ENCODE peak calls at places on chromosomes 13 and 19, in five cellular contexts. Q is MG63, E is endodermal cell, R is aorta, A is brain microvascular endothelial cell. J is an unnamed sample.

GRCh38 chr13:36736119-36736726 is 62.4 kb downstream of the SERTM1 start:
- DNase-seq in Q (peak; percentile 17), E (peak; percentile 66), R (no peak), A (peak; percentile 45), J (peak; percentile 80)

GRCh38 chr13:33751151-33751550 is 66.8 kb upstream of the RFC3 start:
- DNase-seq in Q (no peak), E (no peak), R (no peak), A (peak; percentile 12), J (no peak)

GRCh38 chr13:113888701-113889330 is 24.9 kb upstream of the GAS6 start:
- DNase-seq in Q (no peak), E (no peak), R (no peak), A (no peak), J (no peak)

GRCh38 chr19:15702590-15702930 is 25.3 kb upstream of the OR10H2 start:
- DNase-seq in Q (peak; percentile 50), E (no peak), R (peak; percentile 80), A (no peak), J (no peak)

GRCh38 chr13:30119476-30119875 is 187.9 kb downstream of the KATNAL1 start:
- DNase-seq in Q (peak; percentile 56), E (no peak), R (no peak), A (no peak), J (peak; percentile 74)

GRCh38 chr19:28358604-28359003 is 854.3 kb downstream of the UQCRFS1 start:
- DNase-seq in Q (no peak), E (no peak), R (no peak), A (no peak), J (no peak)

GRCh38 chr13:83881917-83882625 is at the start of gene SLITRK1:
- DNase-seq in Q (peak; percentile 77), E (peak; percentile 97), R (peak; percentile 90), A (peak; percentile 41), J (peak; percentile 91)

GRCh38 chr13:30869491-30869890 is 36.6 kb upstream of the MEDAG start:
- DNase-seq in Q (peak; percentile 67), E (no peak), R (peak; percentile 87), A (no peak), J (no peak)

GRCh38 chr13:95124959-95125358 is 176.3 kb downstream of the ABCC4 start:
- DNase-seq in Q (no peak), E (no peak), R (no peak), A (no peak), J (no peak)

GRCh38 chr13:20719783-20720182 is 16.3 kb downstream of the IL17D start:
- DNase-seq in Q (no peak), E (no peak), R (no peak), A (no peak), J (no peak)

GRCh38 chr13:39493966-39494365 is 109.0 kb downstream of the LHFPL6 start:
- DNase-seq in Q (no peak), E (peak; percentile 62), R (no peak), A (no peak), J (no peak)

GRCh38 chr19:58476498-58477015 is 405 bp downstream of the ZNF446 start:
- DNase-seq in Q (peak; percentile 25), E (no peak), R (peak; percentile 82), A (no peak), J (peak; percentile 28)

GRCh38 chr13:36998624-36999041 is 507 bp downstream of the ALG5 start:
- DNase-seq in Q (no peak), E (peak; percentile 69), R (peak; percentile 79), A (no peak), J (peak; percentile 8)

GRCh38 chr19:56808717-56809392 is 31.7 kb downstream of the PEG3 start:
- DNase-seq in Q (no peak), E (no peak), R (no peak), A (no peak), J (no peak)

GRCh38 chr13:42649761-42650289 is 75.9 kb downstream of the TNFSF11 start:
- DNase-seq in Q (no peak), E (no peak), R (no peak), A (no peak), J (no peak)

GRCh38 chr13:44819245-44819644 is 170.0 kb downstream of the NUFIP1 start:
- DNase-seq in Q (no peak), E (peak; percentile 27), R (no peak), A (peak; percentile 70), J (no peak)

GRCh38 chr13:90801621-90802020 is 545.9 kb upstream of the MIR17HG start:
- DNase-seq in Q (no peak), E (no peak), R (no peak), A (no peak), J (no peak)

GRCh38 chr19:58569943-58570670 is 3.0 kb downstream of the MZF1 start:
- DNase-seq in Q (no peak), E (no peak), R (peak; percentile 51), A (no peak), J (no peak)

GRCh38 chr19:30385666-30386065 is 13.5 kb downstream of the ZNF536 start:
- DNase-seq in Q (no peak), E (peak; percentile 15), R (no peak), A (no peak), J (no peak)

GRCh38 chr19:16342002-16342715 is 17.5 kb downstream of the KLF2 start:
- DNase-seq in Q (peak; percentile 79), E (no peak), R (no peak), A (no peak), J (no peak)

GRCh38 chr13:40503966-40504591 is 162.4 kb downstream of the FOXO1 start:
- DNase-seq in Q (peak; percentile 81), E (no peak), R (no peak), A (peak; percentile 100), J (no peak)

GRCh38 chr13:105997436-105998232 is 537.8 kb downstream of the EFNB2 start:
- DNase-seq in Q (no peak), E (no peak), R (no peak), A (no peak), J (no peak)

GRCh38 chr19:872266-872951 is 12.9 kb downstream of the CFD start:
- DNase-seq in Q (no peak), E (peak; percentile 88), R (no peak), A (no peak), J (peak; percentile 53)

GRCh38 chr19:30781519-30781918 is 409.3 kb downstream of the ZNF536 start:
- DNase-seq in Q (no peak), E (peak; percentile 14), R (no peak), A (no peak), J (no peak)

GRCh38 chr13:51502206-51502651 is 49.4 kb upstream of the INTS6 start:
- DNase-seq in Q (no peak), E (no peak), R (no peak), A (no peak), J (no peak)

GRCh38 chr13:108508263-108508662 is 121.1 kb upstream of the MYO16 start:
- DNase-seq in Q (no peak), E (peak; percentile 65), R (no peak), A (peak; percentile 42), J (peak; percentile 12)

GRCh38 chr13:39688278-39688677 is 32.8 kb downstream of the COG6 start:
- DNase-seq in Q (no peak), E (no peak), R (no peak), A (no peak), J (no peak)

GRCh38 chr13:43991773-43992201 is 112.1 kb downstream of the LACC1 start:
- DNase-seq in Q (no peak), E (no peak), R (no peak), A (no peak), J (no peak)

GRCh38 chr13:31545616-31546015 is 193.7 kb upstream of the RXFP2 start:
- DNase-seq in Q (no peak), E (no peak), R (no peak), A (no peak), J (peak; percentile 62)

GRCh38 chr13:73681779-73682178 is 452.4 kb downstream of the KLF12 start:
- DNase-seq in Q (no peak), E (no peak), R (no peak), A (no peak), J (no peak)

GRCh38 chr19:1116726-1117581 is 13.2 kb downstream of the GPX4 start:
- DNase-seq in Q (no peak), E (peak; percentile 73), R (no peak), A (no peak), J (no peak)

GRCh38 chr19:58063712-58064111 is 4.6 kb downstream of the ZNF135 start:
- DNase-seq in Q (no peak), E (no peak), R (peak; percentile 23), A (no peak), J (no peak)

GRCh38 chr19:38685666-38686529 is 38.4 kb downstream of the ACTN4 start:
- DNase-seq in Q (peak; percentile 48), E (peak; percentile 82), R (no peak), A (peak; percentile 70), J (peak; percentile 52)

GRCh38 chr13:31134055-31134711 is 27.5 kb downstream of the HSPH1 start:
- DNase-seq in Q (no peak), E (no peak), R (no peak), A (no peak), J (no peak)

GRCh38 chr13:92461402-92461801 is 765.2 kb upstream of the GPC6 start:
- DNase-seq in Q (no peak), E (no peak), R (no peak), A (no peak), J (no peak)

GRCh38 chr19:45692187-45693111 is at the start of gene QPCTL:
- DNase-seq in Q (peak; percentile 100), E (peak; percentile 99), R (peak; percentile 98), A (peak; percentile 99), J (peak; percentile 100)

GRCh38 chr19:36821758-36822157 is 16.4 kb downstream of the ZNF790 start:
- DNase-seq in Q (no peak), E (no peak), R (no peak), A (no peak), J (no peak)
- H3K36me3 ChIP-seq in Q (no peaks in the 10 kb centered on the region), E (peaks cover 85% of the 10 kb centered on the region), R (peaks cover 21% of the 10 kb centered on the region), A (peaks cover 57% of the 10 kb centered on the region), J (peaks cover 52% of the 10 kb centered on the region)

GRCh38 chr19:4094291-4094690 is 27.6 kb upstream of the ZBTB7A start:
- DNase-seq in Q (no peak), E (no peak), R (no peak), A (no peak), J (no peak)
- H3K36me3 ChIP-seq in Q (no peaks in the 10 kb centered on the region), E (peaks cover 30% of the 10 kb centered on the region), R (no peaks in the 10 kb centered on the region), A (peaks cover 60% of the 10 kb centered on the region), J (peaks cover 9% of the 10 kb centered on the region)

GRCh38 chr13:98825659-98826058 is 73.2 kb upstream of the SLC15A1 start:
- DNase-seq in Q (no peak), E (no peak), R (no peak), A (no peak), J (peak; percentile 18)
- H3K36me3 ChIP-seq in Q (no peaks in the 10 kb centered on the region), E (no peaks in the 10 kb centered on the region), R (peaks cover 4% of the 10 kb centered on the region), A (peaks cover 15% of the 10 kb centered on the region), J (peaks cover 10% of the 10 kb centered on the region)

DNA sequence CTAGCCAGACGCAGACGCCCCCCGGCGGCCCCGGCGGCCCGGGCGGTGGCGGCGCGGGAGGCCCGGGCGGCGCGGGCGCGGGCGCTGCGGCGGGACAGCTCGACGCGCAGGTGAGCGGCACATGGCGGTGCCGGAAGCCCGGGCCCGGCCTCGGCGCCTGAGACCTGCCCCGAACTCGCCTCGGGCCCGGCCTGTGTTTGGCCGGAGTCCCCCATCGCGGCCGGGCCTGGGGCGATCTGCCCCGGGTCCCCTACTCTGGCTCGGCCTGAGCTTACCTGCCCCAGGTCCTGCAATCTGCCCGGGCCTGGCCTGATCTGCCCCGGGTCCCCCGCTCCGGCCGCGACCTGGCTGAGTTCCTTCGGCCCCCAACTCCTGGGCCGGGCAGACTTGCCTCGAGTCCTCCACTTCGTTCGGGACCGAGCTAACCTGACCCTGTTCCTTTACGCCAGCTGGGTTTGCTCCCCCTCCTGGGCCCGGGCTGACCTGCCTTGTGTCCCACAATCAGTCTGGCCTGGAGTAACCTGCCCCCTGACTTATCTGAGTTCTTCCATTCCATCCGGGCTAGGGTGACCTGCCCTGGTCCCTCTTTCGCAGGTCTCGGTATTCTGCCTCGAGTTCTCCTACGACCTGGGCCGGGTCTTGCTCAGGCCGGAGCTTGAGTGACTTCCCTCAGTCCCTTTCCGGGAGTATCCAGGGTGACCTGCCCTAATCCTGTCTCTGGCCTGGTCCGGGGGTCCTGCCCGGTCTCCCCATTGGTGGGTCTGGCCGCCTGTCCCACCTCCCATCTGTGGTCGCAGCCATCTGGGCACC is 777 bp downstream of the UPF1 start:
- DNase-seq in Q (peak; percentile 40), E (peak; percentile 86), R (no peak), A (peak; percentile 18), J (no peak)
- H3K36me3 ChIP-seq in Q (peaks cover 48% of the 10 kb centered on the region), E (peaks cover 29% of the 10 kb centered on the region), R (no peaks in the 10 kb centered on the region), A (peaks cover 5% of the 10 kb centered on the region), J (no peaks in the 10 kb centered on the region)